ENCODE peak calls at places on chromosomes 7 and 10, in ten cellular contexts. D is cardiac fibroblast, K is stomach, E is uterus, V is fibroblast of mammary gland, M is AG09309, F is A549, R is PC-9, W is GM06990, U is AG10803. O is an unnamed sample.

GRCh38 chr10:19921300-19922140 is 105.3 kb downstream of the PLXDC2 start:
- DNase-seq in D (peak), K (no peak), E (no peak), V (peak), M (peak), F (no peak), R (no peak), W (no peak), U (peak), O (peak)

GRCh38 chr7:56605146-56605545 is 488.9 kb upstream of the NUPR2 start:
- DNase-seq in D (no peak), K (no peak), E (no peak), V (no peak), M (no peak), F (no peak), R (no peak), W (peak), U (no peak), O (no peak)

GRCh38 chr7:101245147-101245668 is 327 bp upstream of the FIS1 start:
- DNase-seq in D (no peak), K (no peak), E (no peak), V (no peak), M (no peak), F (no peak), R (no peak), W (no peak), U (no peak), O (no peak)

GRCh38 chr7:101333912-101334311 is 12.3 kb upstream of the IFT22 start:
- DNase-seq in D (no peak), K (no peak), E (no peak), V (no peak), M (no peak), F (no peak), R (no peak), W (no peak), U (no peak), O (no peak)

GRCh38 chr10:87925570-87925969 is 62.1 kb downstream of the PTEN start:
- DNase-seq in D (peak), K (no peak), E (no peak), V (peak), M (no peak), F (no peak), R (no peak), W (no peak), U (no peak), O (no peak)

GRCh38 chr10:98316156-98316555 is 48.2 kb upstream of the LOXL4 start:
- DNase-seq in D (no peak), K (no peak), E (no peak), V (peak), M (no peak), F (no peak), R (no peak), W (no peak), U (no peak), O (no peak)

GRCh38 chr10:126126023-126126422 is 229.7 kb downstream of the FANK1 start:
- DNase-seq in D (no peak), K (no peak), E (no peak), V (no peak), M (no peak), F (no peak), R (no peak), W (no peak), U (no peak), O (no peak)

GRCh38 chr10:109062371-109062770 is 860.9 kb downstream of the XPNPEP1 start:
- DNase-seq in D (peak), K (no peak), E (no peak), V (peak), M (no peak), F (no peak), R (no peak), W (no peak), U (peak), O (peak)

GRCh38 chr10:103915794-103916193 is 2.2 kb downstream of the STN1 start:
- DNase-seq in D (no peak), K (peak), E (peak), V (no peak), M (no peak), F (no peak), R (no peak), W (no peak), U (no peak), O (peak)

GRCh38 chr7:74289018-74289659 is at the start of gene CLIP2:
- DNase-seq in D (peak), K (peak), E (peak), V (peak), M (no peak), F (peak), R (no peak), W (peak), U (peak), O (peak)

GRCh38 chr10:112546474-112546873 is 99.5 kb downstream of the VTI1A start:
- DNase-seq in D (no peak), K (no peak), E (no peak), V (no peak), M (no peak), F (no peak), R (no peak), W (peak), U (no peak), O (no peak)

GRCh38 chr7:77337456-77337990 is 78.6 kb downstream of the GSAP start:
- DNase-seq in D (no peak), K (no peak), E (no peak), V (no peak), M (no peak), F (no peak), R (no peak), W (no peak), U (no peak), O (peak)

GRCh38 chr7:157480651-157481050 is 143.8 kb downstream of the DNAJB6 start:
- DNase-seq in D (no peak), K (no peak), E (no peak), V (no peak), M (no peak), F (no peak), R (no peak), W (no peak), U (no peak), O (no peak)

GRCh38 chr10:116113721-116114501 is 159.1 kb downstream of the GFRA1 start:
- DNase-seq in D (no peak), K (no peak), E (no peak), V (peak), M (peak), F (no peak), R (no peak), W (no peak), U (peak), O (no peak)

GRCh38 chr7:79386688-79387422 is 66.6 kb downstream of the MAGI2 start:
- DNase-seq in D (peak), K (no peak), E (no peak), V (no peak), M (peak), F (no peak), R (no peak), W (no peak), U (peak), O (peak)

GRCh38 chr7:33725111-33725510 is 180.2 kb upstream of the BMPER start:
- DNase-seq in D (peak), K (no peak), E (no peak), V (no peak), M (no peak), F (no peak), R (no peak), W (no peak), U (no peak), O (no peak)

GRCh38 chr10:93060887-93061593 is 442 bp downstream of the CYP26C1 start:
- DNase-seq in D (no peak), K (no peak), E (no peak), V (no peak), M (no peak), F (no peak), R (no peak), W (no peak), U (no peak), O (no peak)

GRCh38 chr10:93061594-93062498 is 1.2 kb downstream of the CYP26C1 start:
- DNase-seq in D (peak), K (no peak), E (no peak), V (no peak), M (no peak), F (no peak), R (no peak), W (no peak), U (no peak), O (no peak)

GRCh38 chr10:93063217-93063976 is 2.8 kb downstream of the CYP26C1 start:
- DNase-seq in D (no peak), K (no peak), E (no peak), V (no peak), M (no peak), F (no peak), R (no peak), W (no peak), U (no peak), O (no peak)

GRCh38 chr10:93063977-93064660 is 3.5 kb downstream of the CYP26C1 start:
- DNase-seq in D (no peak), K (no peak), E (no peak), V (no peak), M (no peak), F (no peak), R (no peak), W (no peak), U (no peak), O (no peak)

DNA sequence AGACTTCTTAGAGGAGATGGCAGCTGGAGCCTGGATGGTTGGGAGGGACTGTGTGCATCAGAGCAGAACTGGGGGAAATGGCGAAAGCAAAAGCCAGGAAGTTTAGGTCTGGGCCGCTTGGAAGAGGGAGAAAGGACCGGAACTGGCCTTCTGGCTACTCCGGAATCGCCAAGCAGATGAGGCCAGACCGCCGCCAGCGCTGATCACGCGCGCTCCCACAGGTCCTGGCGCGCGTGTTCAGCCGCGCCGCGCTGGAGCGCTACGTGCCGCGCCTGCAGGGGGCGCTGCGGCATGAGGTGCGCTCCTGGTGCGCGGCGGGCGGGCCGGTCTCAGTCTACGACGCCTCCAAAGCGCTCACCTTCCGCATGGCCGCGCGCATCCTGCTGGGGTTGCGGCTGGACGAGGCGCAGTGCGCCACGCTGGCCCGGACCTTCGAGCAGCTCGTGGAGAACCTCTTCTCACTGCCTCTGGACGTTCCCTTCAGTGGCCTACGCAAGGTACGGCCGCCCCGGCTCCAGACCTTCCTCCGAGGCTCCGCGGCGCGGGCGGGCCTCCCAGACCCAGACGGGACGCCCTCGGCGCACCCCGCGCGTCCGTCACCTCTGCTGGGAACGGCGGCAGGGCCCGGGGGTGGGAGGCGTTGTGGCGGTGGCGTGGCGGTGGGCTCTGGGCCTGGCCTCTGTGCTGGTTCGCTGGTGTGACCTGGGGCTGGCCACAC is 2.1 kb downstream of the CYP26C1 start:
- DNase-seq in D (peak), K (no peak), E (no peak), V (peak), M (no peak), F (no peak), R (no peak), W (no peak), U (peak), O (no peak)
- H3K4me3 ChIP-seq in D (peak), K (peak), E (no peak), V (peak), M (peak), F (no peak), R (no peak), W (no peak), U (peak), O (peak)

GRCh38 chr7:966291-967069 is 8.9 kb downstream of the COX19 start:
- DNase-seq in D (no peak), K (no peak), E (no peak), V (no peak), M (no peak), F (no peak), R (no peak), W (no peak), U (no peak), O (no peak)

GRCh38 chr7:961546-962400 is 7.3 kb upstream of the ADAP1 start:
- DNase-seq in D (no peak), K (no peak), E (no peak), V (no peak), M (no peak), F (no peak), R (no peak), W (no peak), U (no peak), O (no peak)

GRCh38 chr7:962401-963081 is 8.1 kb upstream of the ADAP1 start:
- DNase-seq in D (no peak), K (no peak), E (no peak), V (no peak), M (no peak), F (no peak), R (no peak), W (no peak), U (no peak), O (no peak)

GRCh38 chr7:964401-965231 is 10.1 kb upstream of the ADAP1 start:
- DNase-seq in D (peak), K (no peak), E (peak), V (peak), M (peak), F (no peak), R (no peak), W (no peak), U (peak), O (peak)

DNA sequence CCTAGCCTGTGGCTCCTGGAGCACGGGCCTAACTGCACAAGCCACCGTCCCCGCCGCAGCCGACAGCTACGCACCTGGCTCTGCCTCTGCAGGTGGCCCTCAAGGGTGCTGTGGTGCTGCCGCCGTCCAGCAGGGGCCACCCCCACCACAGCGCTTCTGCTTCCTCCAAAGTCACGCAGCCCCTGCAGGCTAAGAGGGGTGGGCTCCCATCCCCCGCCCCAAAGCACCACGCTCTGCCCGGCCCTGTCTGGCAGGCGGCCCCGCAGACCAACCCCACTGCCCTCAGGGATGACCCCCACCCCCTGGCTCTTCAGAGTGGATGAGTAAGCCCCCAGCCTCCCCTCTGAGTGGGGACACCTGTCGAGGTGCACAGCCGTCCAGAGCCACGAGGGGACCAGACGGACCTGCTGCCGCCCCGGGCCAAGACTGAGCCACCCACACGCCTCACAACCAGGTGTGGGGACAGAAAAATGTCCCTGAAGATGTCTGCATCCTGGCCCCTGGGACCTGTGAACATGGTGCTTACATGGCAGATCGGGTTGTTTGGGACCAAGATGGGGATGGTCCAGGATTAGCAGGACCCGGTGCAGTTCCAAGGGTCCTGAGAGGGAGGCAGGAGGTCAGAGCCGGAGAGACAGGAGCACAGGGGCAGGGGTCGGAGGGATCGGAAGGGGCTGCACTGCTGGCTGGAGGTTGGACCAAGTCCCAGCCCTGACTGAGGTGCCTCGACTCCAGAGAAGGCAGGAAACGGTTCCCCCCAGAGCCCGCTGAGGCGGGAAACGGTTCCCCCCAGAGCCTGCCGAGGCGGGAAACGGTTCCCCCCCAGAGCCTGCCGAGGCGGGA is 9.0 kb upstream of the ADAP1 start:
- DNase-seq in D (no peak), K (no peak), E (no peak), V (no peak), M (no peak), F (no peak), R (no peak), W (no peak), U (no peak), O (no peak)
- TF ChIP-seq CTCF in D (no peak), K (no peak), E (no peak), V (no peak), M (no peak), F (no peak), R (no peak), W (peak), U (no peak), O (no peak)

DNA sequence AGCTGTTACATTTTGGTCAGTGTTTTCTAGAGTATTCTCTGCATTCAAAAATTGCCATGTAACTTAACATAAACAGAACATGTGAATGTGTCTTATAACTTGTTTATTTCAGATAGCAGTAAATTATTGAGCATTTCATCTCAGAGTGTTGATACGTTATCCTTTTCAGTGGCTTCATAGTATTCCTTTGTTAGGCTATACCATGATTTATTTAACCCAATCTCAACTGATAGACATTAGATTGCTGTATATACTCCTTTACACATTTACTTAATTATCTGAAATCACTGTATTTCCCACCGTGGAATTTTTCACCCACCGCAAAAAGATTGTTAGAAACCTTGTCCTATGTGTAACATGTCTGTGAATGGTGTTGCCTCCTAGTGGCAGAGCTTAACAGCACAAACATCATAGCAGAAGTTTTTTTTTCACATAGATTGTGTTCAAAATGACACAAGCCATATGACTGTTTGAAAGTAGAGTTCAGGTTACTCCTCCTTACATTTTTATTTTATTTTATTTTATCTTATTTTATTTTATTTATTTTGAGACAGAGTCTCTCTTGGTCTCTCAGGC is 21.4 kb downstream of the SLF2 start:
- DNase-seq in D (peak), K (no peak), E (no peak), V (peak), M (no peak), F (no peak), R (no peak), W (no peak), U (no peak), O (peak)
- H3K4me3 ChIP-seq in D (no peak), K (no peak), E (no peak), V (no peak), M (no peak), F (no peak), R (no peak), W (no peak), U (no peak), O (no peak)

GRCh38 chr10:24951201-24952145 is 933 bp downstream of the PRTFDC1 start:
- DNase-seq in D (peak), K (peak), E (peak), V (peak), M (no peak), F (peak), R (no peak), W (no peak), U (peak), O (peak)

GRCh38 chr10:24950439-24950838 is 2.0 kb downstream of the PRTFDC1 start:
- DNase-seq in D (no peak), K (no peak), E (no peak), V (no peak), M (no peak), F (no peak), R (no peak), W (no peak), U (no peak), O (no peak)

GRCh38 chr10:24952146-24952700 is at the start of gene PRTFDC1:
- DNase-seq in D (peak), K (peak), E (peak), V (no peak), M (no peak), F (peak), R (no peak), W (peak), U (no peak), O (no peak)

GRCh38 chr10:24953350-24954074 is 1.1 kb upstream of the PRTFDC1 start:
- DNase-seq in D (peak), K (no peak), E (no peak), V (peak), M (peak), F (no peak), R (peak), W (no peak), U (peak), O (peak)

GRCh38 chr10:24952701-24953349 is 419 bp upstream of the PRTFDC1 start:
- DNase-seq in D (peak), K (peak), E (peak), V (peak), M (no peak), F (peak), R (no peak), W (peak), U (peak), O (peak)
- TF ChIP-seq CTCF in D (no peak), K (no peak), E (no peak), V (no peak), M (no peak), F (peak), R (no peak), W (peak), U (no peak), O (no peak)

GRCh38 chr10:11017575-11018425 is at the start of gene CELF2:
- DNase-seq in D (no peak), K (peak), E (peak), V (no peak), M (no peak), F (no peak), R (no peak), W (peak), U (no peak), O (no peak)

GRCh38 chr10:11018426-11018818 is 750 bp downstream of the CELF2 start:
- DNase-seq in D (no peak), K (no peak), E (no peak), V (no peak), M (no peak), F (no peak), R (no peak), W (no peak), U (no peak), O (no peak)

GRCh38 chr10:11023009-11023408 is 5.3 kb downstream of the CELF2 start:
- DNase-seq in D (no peak), K (no peak), E (no peak), V (no peak), M (no peak), F (no peak), R (no peak), W (no peak), U (no peak), O (no peak)

GRCh38 chr10:11018830-11019692 is 1.4 kb downstream of the CELF2 start:
- DNase-seq in D (no peak), K (no peak), E (no peak), V (no peak), M (no peak), F (no peak), R (no peak), W (no peak), U (no peak), O (no peak)

DNA sequence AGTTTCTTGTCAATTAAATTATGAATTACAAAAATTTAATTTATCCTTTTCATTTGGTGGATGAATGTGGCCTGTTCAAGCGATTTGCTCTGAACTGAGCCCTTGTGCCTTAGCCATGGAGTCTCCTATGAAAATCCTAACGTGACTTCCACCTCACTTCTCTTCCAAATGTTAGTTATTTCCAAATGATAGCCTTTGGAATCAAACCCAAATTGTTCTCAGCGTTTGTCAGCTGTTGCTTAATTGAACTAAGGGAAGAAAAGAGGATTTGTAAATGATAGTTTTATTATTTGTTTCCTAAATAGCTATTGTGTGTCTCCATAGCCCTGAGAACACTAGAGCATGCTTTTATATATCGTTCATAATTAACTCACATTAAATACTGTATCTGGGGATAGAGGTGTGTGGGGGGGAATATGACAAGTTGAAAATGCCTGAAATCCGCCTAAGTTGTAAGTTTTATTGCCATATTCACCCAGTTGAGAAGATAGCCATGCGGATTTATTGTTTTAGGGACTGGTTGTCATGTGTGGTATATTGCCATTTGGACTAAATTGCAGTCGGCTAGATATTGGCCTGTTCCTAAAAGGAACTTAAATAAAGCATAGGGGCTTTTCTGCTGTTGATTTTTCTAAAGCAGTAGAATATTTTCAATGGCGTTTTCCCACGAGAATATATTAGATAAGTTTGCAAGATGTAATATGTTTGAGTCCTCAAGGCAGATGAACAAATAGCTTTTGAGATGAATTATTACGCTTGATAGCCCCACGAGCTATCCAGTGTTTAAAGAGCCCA is 2.6 kb downstream of the CELF2 start:
- DNase-seq in D (no peak), K (no peak), E (no peak), V (no peak), M (no peak), F (no peak), R (no peak), W (no peak), U (no peak), O (no peak)
- H3K4me3 ChIP-seq in D (no peak), K (no peak), E (no peak), V (no peak), M (no peak), F (no peak), R (no peak), W (no peak), U (no peak), O (no peak)

GRCh38 chr7:36047254-36047653 is 105.8 kb upstream of the EEPD1 start:
- DNase-seq in D (no peak), K (no peak), E (no peak), V (no peak), M (no peak), F (no peak), R (no peak), W (no peak), U (peak), O (peak)
- TF ChIP-seq CTCF in D (peak), K (no peak), E (no peak), V (peak), M (peak), F (no peak), R (peak), W (peak), U (peak), O (peak)